ENCODE peak calls at places on chromosomes 3 and 15, in six cellular contexts. Q is AG08396, T is GM04504, L is NCI-H2171, I is MCF 10A, G is EL. N is an unnamed sample.
A peak's percentile ranks its signal among the peaks of the same experiment; 100 is the strongest.

GRCh38 chr15:42808921-42809320 is 72.0 kb upstream of the CDAN1 start:
- DNase-seq in T (no peak), G (no peak), Q (no peak), I (no peak), L (no peak), N (no peak)

GRCh38 chr3:177041021-177041729 is 156.1 kb downstream of the TBL1XR1 start:
- DNase-seq in G (peak; percentile 17), T (peak; percentile 64), L (no peak), Q (peak; percentile 10), I (peak; percentile 86), N (peak; percentile 49)

GRCh38 chr3:196246612-196247308 is 30.4 kb downstream of the SLC51A start:
- DNase-seq in T (peak; percentile 49), L (no peak), Q (peak; percentile 32), I (peak; percentile 85), G (peak; percentile 85), N (peak; percentile 4)

GRCh38 chr15:67832031-67832551 is 6.8 kb downstream of the SKOR1 start:
- DNase-seq in L (no peak), G (peak; percentile 30), I (peak; percentile 53), Q (no peak), T (no peak), N (no peak)

GRCh38 chr15:72141171-72142084 is 23.2 kb downstream of the SENP8 start:
- DNase-seq in L (no peak), Q (no peak), I (no peak), T (no peak), G (no peak), N (no peak)

GRCh38 chr3:50639055-50639494 is 22.1 kb downstream of the MAPKAPK3 start:
- DNase-seq in T (no peak), G (peak; percentile 82), L (no peak), I (no peak), Q (peak; percentile 78), N (no peak)

GRCh38 chr3:175477651-175478224 is 618.6 kb downstream of the NAALADL2 start:
- DNase-seq in Q (no peak), L (no peak), T (no peak), I (no peak), G (no peak), N (no peak)

GRCh38 chr3:148455098-148455497 is 242.6 kb upstream of the AGTR1 start:
- DNase-seq in Q (no peak), L (no peak), T (no peak), I (no peak), G (no peak), N (no peak)